ENCODE peak calls at places on chromosomes 3 and 15, in nine cellular contexts. One of them, this sample, is unnamed.

GRCh38 chr3:106431698-106432097 is 562.9 kb upstream of the CBLB start:
- DNase-seq in WTC11: no peak
- DNase-seq in BJ: no peak
- DNase-seq in GDM1: no peak
- DNase-seq in CD8-positive, alpha-beta T cell: no peak
- DNase-seq in GM12864: no peak
- DNase-seq in esophagus squamous epithelium: no peak
- DNase-seq in lower lobe of right lung: no peak
- DNase-seq in H9: no peak
- DNase-seq in this sample: no peak

GRCh38 chr3:64157150-64158035 is 67.9 kb downstream of the PRICKLE2 start:
- DNase-seq in WTC11: no peak
- DNase-seq in BJ: no peak
- DNase-seq in GDM1: no peak
- DNase-seq in CD8-positive, alpha-beta T cell: no peak
- DNase-seq in GM12864: no peak
- DNase-seq in esophagus squamous epithelium: no peak
- DNase-seq in lower lobe of right lung: no peak
- DNase-seq in H9: no peak
- DNase-seq in this sample: no peak

GRCh38 chr3:49813497-49814174 is at the start of gene UBA7:
- DNase-seq in WTC11: no peak
- DNase-seq in BJ: no peak
- DNase-seq in GDM1: peak
- DNase-seq in CD8-positive, alpha-beta T cell: peak
- DNase-seq in GM12864: no peak
- DNase-seq in esophagus squamous epithelium: no peak
- DNase-seq in lower lobe of right lung: peak
- DNase-seq in H9: no peak
- DNase-seq in this sample: peak

GRCh38 chr3:94147039-94147438 is 84.2 kb downstream of the NSUN3 start:
- DNase-seq in WTC11: no peak
- DNase-seq in BJ: no peak
- DNase-seq in GDM1: no peak
- DNase-seq in CD8-positive, alpha-beta T cell: no peak
- DNase-seq in GM12864: no peak
- DNase-seq in esophagus squamous epithelium: no peak
- DNase-seq in lower lobe of right lung: no peak
- DNase-seq in H9: no peak
- DNase-seq in this sample: no peak

GRCh38 chr3:64988188-64988587 is 300.4 kb upstream of the ADAMTS9 start:
- DNase-seq in WTC11: no peak
- DNase-seq in BJ: no peak
- DNase-seq in GDM1: no peak
- DNase-seq in CD8-positive, alpha-beta T cell: no peak
- DNase-seq in GM12864: no peak
- DNase-seq in esophagus squamous epithelium: no peak
- DNase-seq in lower lobe of right lung: no peak
- DNase-seq in H9: no peak
- DNase-seq in this sample: no peak

GRCh38 chr15:92091155-92091734 is 237.7 kb downstream of the SLCO3A1 start:
- DNase-seq in WTC11: peak
- DNase-seq in BJ: no peak
- DNase-seq in GDM1: no peak
- DNase-seq in CD8-positive, alpha-beta T cell: no peak
- DNase-seq in GM12864: no peak
- DNase-seq in esophagus squamous epithelium: no peak
- DNase-seq in lower lobe of right lung: peak
- DNase-seq in H9: peak
- DNase-seq in this sample: no peak

GRCh38 chr15:40354408-40355171 is 3.4 kb upstream of the DISP2 start:
- DNase-seq in WTC11: peak
- DNase-seq in BJ: no peak
- DNase-seq in GDM1: no peak
- DNase-seq in CD8-positive, alpha-beta T cell: no peak
- DNase-seq in GM12864: no peak
- DNase-seq in esophagus squamous epithelium: no peak
- DNase-seq in lower lobe of right lung: no peak
- DNase-seq in H9: peak
- DNase-seq in this sample: no peak

GRCh38 chr3:159499031-159499793 is 489.4 kb upstream of the IL12A start:
- DNase-seq in WTC11: no peak
- DNase-seq in BJ: no peak
- DNase-seq in GDM1: no peak
- DNase-seq in CD8-positive, alpha-beta T cell: no peak
- DNase-seq in GM12864: no peak
- DNase-seq in esophagus squamous epithelium: no peak
- DNase-seq in lower lobe of right lung: no peak
- DNase-seq in H9: no peak
- DNase-seq in this sample: no peak

GRCh38 chr3:77038468-77038927 is 1.4 kb upstream of the ROBO2 start:
- DNase-seq in WTC11: peak
- DNase-seq in BJ: peak
- DNase-seq in GDM1: peak
- DNase-seq in CD8-positive, alpha-beta T cell: no peak
- DNase-seq in GM12864: no peak
- DNase-seq in esophagus squamous epithelium: no peak
- DNase-seq in lower lobe of right lung: peak
- DNase-seq in H9: peak
- DNase-seq in this sample: peak

GRCh38 chr3:46994801-46995731 is 15.6 kb downstream of the NBEAL2 start:
- DNase-seq in WTC11: no peak
- DNase-seq in BJ: no peak
- DNase-seq in GDM1: no peak
- DNase-seq in CD8-positive, alpha-beta T cell: no peak
- DNase-seq in GM12864: no peak
- DNase-seq in esophagus squamous epithelium: no peak
- DNase-seq in lower lobe of right lung: peak
- DNase-seq in H9: no peak
- DNase-seq in this sample: no peak

GRCh38 chr3:31077021-31077601 is 182.7 kb upstream of the GADL1 start:
- DNase-seq in WTC11: no peak
- DNase-seq in BJ: peak
- DNase-seq in GDM1: no peak
- DNase-seq in CD8-positive, alpha-beta T cell: no peak
- DNase-seq in GM12864: no peak
- DNase-seq in esophagus squamous epithelium: no peak
- DNase-seq in lower lobe of right lung: no peak
- DNase-seq in H9: no peak
- DNase-seq in this sample: peak

GRCh38 chr3:123089611-123090301 is 22.9 kb downstream of the PDIA5 start:
- DNase-seq in WTC11: no peak
- DNase-seq in BJ: no peak
- DNase-seq in GDM1: no peak
- DNase-seq in CD8-positive, alpha-beta T cell: no peak
- DNase-seq in GM12864: no peak
- DNase-seq in esophagus squamous epithelium: no peak
- DNase-seq in lower lobe of right lung: peak
- DNase-seq in H9: no peak
- DNase-seq in this sample: no peak

GRCh38 chr3:149087208-149087607 is 875 bp upstream of the HLTF start:
- DNase-seq in WTC11: no peak
- DNase-seq in BJ: no peak
- DNase-seq in GDM1: no peak
- DNase-seq in CD8-positive, alpha-beta T cell: no peak
- DNase-seq in GM12864: no peak
- DNase-seq in esophagus squamous epithelium: no peak
- DNase-seq in lower lobe of right lung: peak
- DNase-seq in H9: no peak
- DNase-seq in this sample: no peak

GRCh38 chr15:71437404-71437803 is 322.1 kb downstream of the THSD4 start:
- DNase-seq in WTC11: no peak
- DNase-seq in BJ: no peak
- DNase-seq in GDM1: no peak
- DNase-seq in CD8-positive, alpha-beta T cell: no peak
- DNase-seq in GM12864: no peak
- DNase-seq in esophagus squamous epithelium: no peak
- DNase-seq in lower lobe of right lung: no peak
- DNase-seq in H9: no peak
- DNase-seq in this sample: no peak

GRCh38 chr3:32045091-32045964 is 61.1 kb upstream of the GPD1L start:
- DNase-seq in WTC11: peak
- DNase-seq in BJ: no peak
- DNase-seq in GDM1: no peak
- DNase-seq in CD8-positive, alpha-beta T cell: no peak
- DNase-seq in GM12864: no peak
- DNase-seq in esophagus squamous epithelium: no peak
- DNase-seq in lower lobe of right lung: no peak
- DNase-seq in H9: peak
- DNase-seq in this sample: peak

GRCh38 chr3:30751610-30752299 is 142.7 kb downstream of the GADL1 start:
- DNase-seq in WTC11: peak
- DNase-seq in BJ: no peak
- DNase-seq in GDM1: peak
- DNase-seq in CD8-positive, alpha-beta T cell: peak
- DNase-seq in GM12864: no peak
- DNase-seq in esophagus squamous epithelium: no peak
- DNase-seq in lower lobe of right lung: no peak
- DNase-seq in H9: no peak
- DNase-seq in this sample: peak

GRCh38 chr3:104214937-104215336 is 1151.8 kb upstream of the ALCAM start:
- DNase-seq in WTC11: no peak
- DNase-seq in BJ: no peak
- DNase-seq in GDM1: no peak
- DNase-seq in CD8-positive, alpha-beta T cell: no peak
- DNase-seq in GM12864: no peak
- DNase-seq in esophagus squamous epithelium: no peak
- DNase-seq in lower lobe of right lung: no peak
- DNase-seq in H9: no peak
- DNase-seq in this sample: no peak

GRCh38 chr3:124243253-124243859 is 251.4 kb upstream of the ROPN1 start:
- DNase-seq in WTC11: no peak
- DNase-seq in BJ: no peak
- DNase-seq in GDM1: no peak
- DNase-seq in CD8-positive, alpha-beta T cell: no peak
- DNase-seq in GM12864: no peak
- DNase-seq in esophagus squamous epithelium: no peak
- DNase-seq in lower lobe of right lung: no peak
- DNase-seq in H9: no peak
- DNase-seq in this sample: no peak

GRCh38 chr3:114846779-114847178 is 300.3 kb downstream of the ZBTB20 start:
- DNase-seq in WTC11: no peak
- DNase-seq in BJ: peak
- DNase-seq in GDM1: no peak
- DNase-seq in CD8-positive, alpha-beta T cell: no peak
- DNase-seq in GM12864: no peak
- DNase-seq in esophagus squamous epithelium: no peak
- DNase-seq in lower lobe of right lung: no peak
- DNase-seq in H9: no peak
- DNase-seq in this sample: no peak

GRCh38 chr3:65867463-65868210 is 171.1 kb downstream of the MAGI1 start:
- DNase-seq in WTC11: no peak
- DNase-seq in BJ: no peak
- DNase-seq in GDM1: no peak
- DNase-seq in CD8-positive, alpha-beta T cell: no peak
- DNase-seq in GM12864: no peak
- DNase-seq in esophagus squamous epithelium: no peak
- DNase-seq in lower lobe of right lung: no peak
- DNase-seq in H9: no peak
- DNase-seq in this sample: no peak

GRCh38 chr3:14113964-14114667 is 10.6 kb downstream of the CHCHD4 start:
- DNase-seq in WTC11: no peak
- DNase-seq in BJ: no peak
- DNase-seq in GDM1: no peak
- DNase-seq in CD8-positive, alpha-beta T cell: no peak
- DNase-seq in GM12864: no peak
- DNase-seq in esophagus squamous epithelium: no peak
- DNase-seq in lower lobe of right lung: no peak
- DNase-seq in H9: no peak
- DNase-seq in this sample: no peak

GRCh38 chr15:39461536-39462140 is 119.2 kb upstream of the THBS1 start:
- DNase-seq in WTC11: no peak
- DNase-seq in BJ: no peak
- DNase-seq in GDM1: no peak
- DNase-seq in CD8-positive, alpha-beta T cell: no peak
- DNase-seq in GM12864: no peak
- DNase-seq in esophagus squamous epithelium: no peak
- DNase-seq in lower lobe of right lung: no peak
- DNase-seq in H9: no peak
- DNase-seq in this sample: no peak

GRCh38 chr15:25989327-25989726 is 126.2 kb upstream of the ATP10A start:
- DNase-seq in WTC11: peak
- DNase-seq in BJ: no peak
- DNase-seq in GDM1: no peak
- DNase-seq in CD8-positive, alpha-beta T cell: no peak
- DNase-seq in GM12864: no peak
- DNase-seq in esophagus squamous epithelium: no peak
- DNase-seq in lower lobe of right lung: no peak
- DNase-seq in H9: peak
- DNase-seq in this sample: no peak

GRCh38 chr3:113783463-113783862 is 36.6 kb downstream of the ATP6V1A start:
- DNase-seq in WTC11: no peak
- DNase-seq in BJ: peak
- DNase-seq in GDM1: no peak
- DNase-seq in CD8-positive, alpha-beta T cell: no peak
- DNase-seq in GM12864: no peak
- DNase-seq in esophagus squamous epithelium: no peak
- DNase-seq in lower lobe of right lung: no peak
- DNase-seq in H9: no peak
- DNase-seq in this sample: peak

GRCh38 chr15:28975766-28976179 is 90.0 kb downstream of the APBA2 start:
- DNase-seq in WTC11: peak
- DNase-seq in BJ: no peak
- DNase-seq in GDM1: peak
- DNase-seq in CD8-positive, alpha-beta T cell: peak
- DNase-seq in GM12864: no peak
- DNase-seq in esophagus squamous epithelium: no peak
- DNase-seq in lower lobe of right lung: no peak
- DNase-seq in H9: peak
- DNase-seq in this sample: no peak

This sample was measured in HFF-Myc.